ENCODE peak calls at places on chromosomes 1 and 21, in six cellular contexts. One of them, this sample, is unnamed.

GRCh38 chr21:42153046-42153685 is 65.8 kb upstream of the ABCG1 start:
- DNase-seq in AG09309: no peak
- DNase-seq in amniotic stem cell: no peak
- DNase-seq in 8988T: no peak
- DNase-seq in activated CD4-positive, CD25-positive, alpha-beta regulatory T cell treated with anti-CD3 and anti-CD28 coated beads, Interleukin-2, amount 50 U/mL, for 16 hours: no peak
- DNase-seq in stimulated activated CD4-positive, alpha-beta T cell treated with anti-CD3 and anti-CD28 coated beads, Interleukin-1b, Interleukin-23, amount 100 ng/mL, for 24 hours: no peak
- DNase-seq in this sample: no peak

GRCh38 chr1:178660484-178660883 is 64.6 kb upstream of the RALGPS2 start:
- DNase-seq in AG09309: no peak
- DNase-seq in amniotic stem cell: no peak
- DNase-seq in 8988T: no peak
- DNase-seq in activated CD4-positive, CD25-positive, alpha-beta regulatory T cell treated with anti-CD3 and anti-CD28 coated beads, Interleukin-2, amount 50 U/mL, for 16 hours: no peak
- DNase-seq in stimulated activated CD4-positive, alpha-beta T cell treated with anti-CD3 and anti-CD28 coated beads, Interleukin-1b, Interleukin-23, amount 100 ng/mL, for 24 hours: no peak
- DNase-seq in this sample: no peak

GRCh38 chr21:35309316-35309715 is 260.2 kb upstream of the RUNX1 start:
- DNase-seq in AG09309: no peak
- DNase-seq in amniotic stem cell: no peak
- DNase-seq in 8988T: no peak
- DNase-seq in activated CD4-positive, CD25-positive, alpha-beta regulatory T cell treated with anti-CD3 and anti-CD28 coated beads, Interleukin-2, amount 50 U/mL, for 16 hours: no peak
- DNase-seq in stimulated activated CD4-positive, alpha-beta T cell treated with anti-CD3 and anti-CD28 coated beads, Interleukin-1b, Interleukin-23, amount 100 ng/mL, for 24 hours: no peak
- DNase-seq in this sample: no peak

GRCh38 chr1:93446837-93447451 is 974 bp upstream of the FNBP1L start:
- DNase-seq in AG09309: no peak
- DNase-seq in amniotic stem cell: no peak
- DNase-seq in 8988T: peak
- DNase-seq in activated CD4-positive, CD25-positive, alpha-beta regulatory T cell treated with anti-CD3 and anti-CD28 coated beads, Interleukin-2, amount 50 U/mL, for 16 hours: no peak
- DNase-seq in stimulated activated CD4-positive, alpha-beta T cell treated with anti-CD3 and anti-CD28 coated beads, Interleukin-1b, Interleukin-23, amount 100 ng/mL, for 24 hours: no peak
- DNase-seq in this sample: no peak

GRCh38 chr1:196558424-196558823 is 49.8 kb downstream of the KCNT2 start:
- DNase-seq in AG09309: peak
- DNase-seq in amniotic stem cell: peak
- DNase-seq in 8988T: no peak
- DNase-seq in activated CD4-positive, CD25-positive, alpha-beta regulatory T cell treated with anti-CD3 and anti-CD28 coated beads, Interleukin-2, amount 50 U/mL, for 16 hours: no peak
- DNase-seq in stimulated activated CD4-positive, alpha-beta T cell treated with anti-CD3 and anti-CD28 coated beads, Interleukin-1b, Interleukin-23, amount 100 ng/mL, for 24 hours: no peak
- DNase-seq in this sample: no peak

GRCh38 chr1:209389258-209389657 is 194.3 kb upstream of the CAMK1G start:
- DNase-seq in AG09309: no peak
- DNase-seq in amniotic stem cell: peak
- DNase-seq in 8988T: no peak
- DNase-seq in activated CD4-positive, CD25-positive, alpha-beta regulatory T cell treated with anti-CD3 and anti-CD28 coated beads, Interleukin-2, amount 50 U/mL, for 16 hours: no peak
- DNase-seq in stimulated activated CD4-positive, alpha-beta T cell treated with anti-CD3 and anti-CD28 coated beads, Interleukin-1b, Interleukin-23, amount 100 ng/mL, for 24 hours: no peak
- DNase-seq in this sample: no peak

GRCh38 chr1:182259229-182259872 is 132.2 kb downstream of the GLUL start:
- DNase-seq in AG09309: peak
- DNase-seq in amniotic stem cell: no peak
- DNase-seq in 8988T: no peak
- DNase-seq in activated CD4-positive, CD25-positive, alpha-beta regulatory T cell treated with anti-CD3 and anti-CD28 coated beads, Interleukin-2, amount 50 U/mL, for 16 hours: peak
- DNase-seq in stimulated activated CD4-positive, alpha-beta T cell treated with anti-CD3 and anti-CD28 coated beads, Interleukin-1b, Interleukin-23, amount 100 ng/mL, for 24 hours: peak
- DNase-seq in this sample: peak

GRCh38 chr1:178599087-178599486 is 86.2 kb downstream of the TEX35 start:
- DNase-seq in AG09309: no peak
- DNase-seq in amniotic stem cell: no peak
- DNase-seq in 8988T: no peak
- DNase-seq in activated CD4-positive, CD25-positive, alpha-beta regulatory T cell treated with anti-CD3 and anti-CD28 coated beads, Interleukin-2, amount 50 U/mL, for 16 hours: no peak
- DNase-seq in stimulated activated CD4-positive, alpha-beta T cell treated with anti-CD3 and anti-CD28 coated beads, Interleukin-1b, Interleukin-23, amount 100 ng/mL, for 24 hours: no peak
- DNase-seq in this sample: no peak

GRCh38 chr1:59150537-59151386 is 146.1 kb upstream of the FGGY start:
- DNase-seq in AG09309: peak
- DNase-seq in amniotic stem cell: peak
- DNase-seq in 8988T: peak
- DNase-seq in activated CD4-positive, CD25-positive, alpha-beta regulatory T cell treated with anti-CD3 and anti-CD28 coated beads, Interleukin-2, amount 50 U/mL, for 16 hours: no peak
- DNase-seq in stimulated activated CD4-positive, alpha-beta T cell treated with anti-CD3 and anti-CD28 coated beads, Interleukin-1b, Interleukin-23, amount 100 ng/mL, for 24 hours: peak
- DNase-seq in this sample: no peak

GRCh38 chr1:67791686-67792475 is 41.4 kb downstream of the GNG12 start:
- DNase-seq in AG09309: peak
- DNase-seq in amniotic stem cell: peak
- DNase-seq in 8988T: peak
- DNase-seq in activated CD4-positive, CD25-positive, alpha-beta regulatory T cell treated with anti-CD3 and anti-CD28 coated beads, Interleukin-2, amount 50 U/mL, for 16 hours: no peak
- DNase-seq in stimulated activated CD4-positive, alpha-beta T cell treated with anti-CD3 and anti-CD28 coated beads, Interleukin-1b, Interleukin-23, amount 100 ng/mL, for 24 hours: no peak
- DNase-seq in this sample: no peak

GRCh38 chr1:154493276-154493675 is 8.7 kb upstream of the TDRD10 start:
- DNase-seq in AG09309: no peak
- DNase-seq in amniotic stem cell: no peak
- DNase-seq in 8988T: no peak
- DNase-seq in activated CD4-positive, CD25-positive, alpha-beta regulatory T cell treated with anti-CD3 and anti-CD28 coated beads, Interleukin-2, amount 50 U/mL, for 16 hours: no peak
- DNase-seq in stimulated activated CD4-positive, alpha-beta T cell treated with anti-CD3 and anti-CD28 coated beads, Interleukin-1b, Interleukin-23, amount 100 ng/mL, for 24 hours: no peak
- DNase-seq in this sample: peak

GRCh38 chr1:30700528-30701265 is 22.7 kb downstream of the MATN1 start:
- DNase-seq in AG09309: peak
- DNase-seq in amniotic stem cell: peak
- DNase-seq in 8988T: no peak
- DNase-seq in activated CD4-positive, CD25-positive, alpha-beta regulatory T cell treated with anti-CD3 and anti-CD28 coated beads, Interleukin-2, amount 50 U/mL, for 16 hours: no peak
- DNase-seq in stimulated activated CD4-positive, alpha-beta T cell treated with anti-CD3 and anti-CD28 coated beads, Interleukin-1b, Interleukin-23, amount 100 ng/mL, for 24 hours: no peak
- DNase-seq in this sample: no peak

GRCh38 chr21:42063578-42064521 is 7.3 kb upstream of the UMODL1 start:
- DNase-seq in AG09309: no peak
- DNase-seq in amniotic stem cell: no peak
- DNase-seq in 8988T: no peak
- DNase-seq in activated CD4-positive, CD25-positive, alpha-beta regulatory T cell treated with anti-CD3 and anti-CD28 coated beads, Interleukin-2, amount 50 U/mL, for 16 hours: no peak
- DNase-seq in stimulated activated CD4-positive, alpha-beta T cell treated with anti-CD3 and anti-CD28 coated beads, Interleukin-1b, Interleukin-23, amount 100 ng/mL, for 24 hours: no peak
- DNase-seq in this sample: no peak

GRCh38 chr1:181430015-181430657 is 53.2 kb upstream of the CACNA1E start:
- DNase-seq in AG09309: no peak
- DNase-seq in amniotic stem cell: no peak
- DNase-seq in 8988T: no peak
- DNase-seq in activated CD4-positive, CD25-positive, alpha-beta regulatory T cell treated with anti-CD3 and anti-CD28 coated beads, Interleukin-2, amount 50 U/mL, for 16 hours: no peak
- DNase-seq in stimulated activated CD4-positive, alpha-beta T cell treated with anti-CD3 and anti-CD28 coated beads, Interleukin-1b, Interleukin-23, amount 100 ng/mL, for 24 hours: no peak
- DNase-seq in this sample: no peak

GRCh38 chr21:20739421-20739820 is 258.8 kb upstream of the NCAM2 start:
- DNase-seq in AG09309: no peak
- DNase-seq in amniotic stem cell: no peak
- DNase-seq in 8988T: no peak
- DNase-seq in activated CD4-positive, CD25-positive, alpha-beta regulatory T cell treated with anti-CD3 and anti-CD28 coated beads, Interleukin-2, amount 50 U/mL, for 16 hours: no peak
- DNase-seq in stimulated activated CD4-positive, alpha-beta T cell treated with anti-CD3 and anti-CD28 coated beads, Interleukin-1b, Interleukin-23, amount 100 ng/mL, for 24 hours: no peak
- DNase-seq in this sample: no peak

GRCh38 chr1:3029481-3029961 is 8.3 kb downstream of the ACTRT2 start:
- DNase-seq in AG09309: no peak
- DNase-seq in amniotic stem cell: no peak
- DNase-seq in 8988T: no peak
- DNase-seq in activated CD4-positive, CD25-positive, alpha-beta regulatory T cell treated with anti-CD3 and anti-CD28 coated beads, Interleukin-2, amount 50 U/mL, for 16 hours: no peak
- DNase-seq in stimulated activated CD4-positive, alpha-beta T cell treated with anti-CD3 and anti-CD28 coated beads, Interleukin-1b, Interleukin-23, amount 100 ng/mL, for 24 hours: no peak
- DNase-seq in this sample: no peak

GRCh38 chr1:220884109-220884980 is 5.1 kb downstream of the HLX start:
- DNase-seq in AG09309: no peak
- DNase-seq in amniotic stem cell: no peak
- DNase-seq in 8988T: no peak
- DNase-seq in activated CD4-positive, CD25-positive, alpha-beta regulatory T cell treated with anti-CD3 and anti-CD28 coated beads, Interleukin-2, amount 50 U/mL, for 16 hours: no peak
- DNase-seq in stimulated activated CD4-positive, alpha-beta T cell treated with anti-CD3 and anti-CD28 coated beads, Interleukin-1b, Interleukin-23, amount 100 ng/mL, for 24 hours: no peak
- DNase-seq in this sample: no peak

GRCh38 chr1:21344750-21345443 is 54.6 kb upstream of the ECE1 start:
- DNase-seq in AG09309: no peak
- DNase-seq in amniotic stem cell: no peak
- DNase-seq in 8988T: no peak
- DNase-seq in activated CD4-positive, CD25-positive, alpha-beta regulatory T cell treated with anti-CD3 and anti-CD28 coated beads, Interleukin-2, amount 50 U/mL, for 16 hours: no peak
- DNase-seq in stimulated activated CD4-positive, alpha-beta T cell treated with anti-CD3 and anti-CD28 coated beads, Interleukin-1b, Interleukin-23, amount 100 ng/mL, for 24 hours: no peak
- DNase-seq in this sample: no peak